ENCODE peak calls at places on chromosomes 13 and 19, in six cellular contexts. R is KG1; F is DMS153; A is caudate nucleus; T is hippocampal formation; K is activated CD8-positive, alpha-beta memory T cell treated with anti-CD3 and anti-CD28 coated beads for 24 hours. I is an unnamed sample.

GRCh38 chr19:47699360-47699917 is 13.8 kb upstream of the EHD2 start:
- DNase-seq in T (no peak), A (no peak), K (peak), F (no peak), R (no peak), I (no peak)

GRCh38 chr19:46697142-46697960 is 19.6 kb downstream of the PRKD2 start:
- DNase-seq in F (no peak), K (no peak), R (no peak), T (peak), A (peak), I (no peak)

GRCh38 chr19:6772028-6772865 is at the start of gene VAV1:
- DNase-seq in R (peak), K (peak), A (peak), T (peak), F (peak), I (no peak)

GRCh38 chr19:8127311-8127710 is 22.1 kb downstream of the FBN3 start:
- DNase-seq in T (no peak), F (no peak), R (no peak), K (no peak), A (no peak), I (no peak)

GRCh38 chr19:45528744-45529453 is 21.6 kb downstream of the VASP start:
- DNase-seq in K (no peak), R (no peak), T (peak), A (peak), F (peak), I (no peak)

GRCh38 chr13:47594833-47595232 is 406.2 kb downstream of the SUCLA2 start:
- DNase-seq in F (no peak), A (no peak), R (peak), K (no peak), T (no peak), I (no peak)

GRCh38 chr13:33132644-33133440 is 116.6 kb downstream of the KL start:
- DNase-seq in T (no peak), F (no peak), K (no peak), R (no peak), A (no peak), I (no peak)

GRCh38 chr19:10430505-10431253 is 10.3 kb downstream of the PDE4A start:
- DNase-seq in K (no peak), F (no peak), R (no peak), T (no peak), A (no peak), I (no peak)

GRCh38 chr19:18674616-18675015 is 8.9 kb upstream of the CRTC1 start:
- DNase-seq in K (no peak), A (peak), F (no peak), T (peak), R (no peak), I (no peak)

GRCh38 chr19:50957587-50957986 is 4.7 kb upstream of the KLK5 start:
- DNase-seq in T (no peak), A (no peak), K (no peak), R (no peak), F (no peak), I (no peak)

GRCh38 chr19:12789098-12789903 is 2.0 kb upstream of the JUNB start:
- DNase-seq in K (no peak), F (no peak), A (no peak), R (no peak), T (no peak), I (no peak)

GRCh38 chr13:73934215-73934623 is 200.0 kb downstream of the KLF12 start:
- DNase-seq in A (no peak), F (no peak), K (no peak), T (no peak), R (no peak), I (no peak)

GRCh38 chr13:28267495-28267894 is 129.2 kb downstream of the PAN3 start:
- DNase-seq in A (no peak), R (no peak), T (no peak), F (no peak), K (no peak), I (no peak)

GRCh38 chr19:37304190-37304883 is 66.6 kb upstream of the ZNF527 start:
- DNase-seq in K (peak), R (no peak), T (no peak), F (no peak), A (peak), I (no peak)

GRCh38 chr13:30079501-30079900 is 227.8 kb downstream of the KATNAL1 start:
- DNase-seq in K (no peak), A (no peak), T (no peak), R (no peak), F (no peak), I (no peak)

GRCh38 chr13:84668637-84669036 is 786.4 kb upstream of the SLITRK1 start:
- DNase-seq in A (no peak), F (no peak), R (no peak), K (no peak), T (no peak), I (no peak)

GRCh38 chr19:31955061-31955460 is 390.3 kb upstream of the ZNF507 start:
- DNase-seq in T (no peak), F (no peak), R (no peak), A (no peak), K (no peak), I (no peak)

GRCh38 chr19:7792286-7792685 is 29.2 kb downstream of the CLEC4M start:
- DNase-seq in A (no peak), T (no peak), R (no peak), F (no peak), K (no peak), I (no peak)

GRCh38 chr19:13637664-13638063 is 126.7 kb upstream of the MRI1 start:
- DNase-seq in K (no peak), F (no peak), T (no peak), R (no peak), A (no peak), I (no peak)

GRCh38 chr19:54633401-54633800 is 3.1 kb downstream of the LILRB1 start:
- DNase-seq in R (no peak), F (no peak), T (no peak), K (no peak), A (no peak), I (no peak)

GRCh38 chr19:45179063-45179847 is 671 bp downstream of the BLOC1S3 start:
- DNase-seq in F (no peak), K (peak), R (peak), T (no peak), A (no peak), I (no peak)

GRCh38 chr13:93045836-93046235 is 180.8 kb upstream of the GPC6 start:
- DNase-seq in R (no peak), A (no peak), K (no peak), T (no peak), F (no peak), I (no peak)

GRCh38 chr19:54792814-54793213 is 10.6 kb upstream of the KIR2DL4 start:
- DNase-seq in K (no peak), F (no peak), T (no peak), A (no peak), R (no peak), I (no peak)

GRCh38 chr13:99353836-99354235 is 46.6 kb upstream of the GPR183 start:
- DNase-seq in A (no peak), F (no peak), R (no peak), T (no peak), K (no peak), I (no peak)